ENCODE peak calls at places on chromosomes 5 and 9, in six cellular contexts. V, R, G, A, S and L are unnamed samples.
A peak's percentile ranks its signal among the peaks of the same experiment; 100 is the strongest.

GRCh38 chr9:120742951-120743416 is 28.7 kb upstream of the MEGF9 start:
- DNase-seq in V (peak; percentile 66), R (no peak), G (no peak), A (peak; percentile 58), S (no peak), L (no peak)

GRCh38 chr5:1115123-1115815 is 3.4 kb upstream of the SLC12A7 start:
- DNase-seq in V (no peak), R (no peak), G (no peak), A (no peak), S (no peak), L (no peak)

GRCh38 chr9:98357921-98358535 is 102.6 kb upstream of the TBC1D2 start:
- DNase-seq in V (no peak), R (no peak), G (no peak), A (no peak), S (no peak), L (no peak)

GRCh38 chr9:124473310-124473709 is 23.1 kb downstream of the ADGRD2 start:
- DNase-seq in V (no peak), R (no peak), G (no peak), A (no peak), S (no peak), L (no peak)

GRCh38 chr5:149671544-149671943 is 58.6 kb upstream of the PPARGC1B start:
- DNase-seq in V (no peak), R (no peak), G (no peak), A (no peak), S (no peak), L (no peak)

GRCh38 chr9:34035656-34036055 is 13.0 kb downstream of the UBAP2 start:
- DNase-seq in V (no peak), R (no peak), G (no peak), A (no peak), S (no peak), L (no peak)

GRCh38 chr5:67268233-67269011 is 71.8 kb upstream of the CD180 start:
- DNase-seq in V (no peak), R (no peak), G (no peak), A (no peak), S (no peak), L (no peak)

GRCh38 chr9:79975471-79976316 is 403.9 kb downstream of the TLE4 start:
- DNase-seq in V (no peak), R (no peak), G (no peak), A (no peak), S (no peak), L (no peak)

GRCh38 chr9:4327504-4328191 is 27.8 kb upstream of the GLIS3 start:
- DNase-seq in V (peak; percentile 28), R (no peak), G (no peak), A (no peak), S (no peak), L (no peak)

GRCh38 chr5:149632311-149633251 is 51.3 kb downstream of the ARHGEF37 start:
- DNase-seq in V (no peak), R (peak; percentile 68), G (no peak), A (no peak), S (no peak), L (no peak)

GRCh38 chr5:17238521-17239041 is 21.1 kb downstream of the BASP1 start:
- DNase-seq in V (no peak), R (no peak), G (no peak), A (no peak), S (no peak), L (no peak)

GRCh38 chr5:51201024-51201423 is 182.2 kb upstream of the ISL1 start:
- DNase-seq in V (no peak), R (no peak), G (no peak), A (no peak), S (no peak), L (no peak)

GRCh38 chr5:102796014-102796413 is 40.9 kb downstream of the PAM start:
- DNase-seq in V (no peak), R (no peak), G (no peak), A (no peak), S (no peak), L (no peak)

GRCh38 chr9:119289740-119290139 is 79.5 kb downstream of the BRINP1 start:
- DNase-seq in V (peak; percentile 70), R (peak; percentile 18), G (peak; percentile 23), A (peak; percentile 61), S (no peak), L (peak; percentile 34)

GRCh38 chr5:8683528-8683927 is 814.6 kb downstream of the MTRR start:
- DNase-seq in V (no peak), R (no peak), G (peak; percentile 74), A (no peak), S (no peak), L (no peak)

GRCh38 chr5:83764101-83764500 is 43.4 kb upstream of the HAPLN1 start:
- DNase-seq in V (no peak), R (no peak), G (no peak), A (no peak), S (no peak), L (no peak)

GRCh38 chr9:105881654-105882349 is 187.5 kb downstream of the TMEM38B start:
- DNase-seq in V (peak; percentile 78), R (peak; percentile 69), G (peak; percentile 67), A (peak; percentile 81), S (peak; percentile 69), L (peak; percentile 30)

GRCh38 chr9:109730228-109730627 is 49.8 kb upstream of the PALM2AKAP2 start:
- DNase-seq in V (no peak), R (peak; percentile 20), G (no peak), A (no peak), S (no peak), L (no peak)

GRCh38 chr5:83281658-83282057 is 189.9 kb upstream of the VCAN start:
- DNase-seq in V (no peak), R (no peak), G (no peak), A (no peak), S (no peak), L (no peak)

GRCh38 chr5:8600843-8601242 is 731.9 kb downstream of the MTRR start:
- DNase-seq in V (no peak), R (no peak), G (no peak), A (no peak), S (no peak), L (no peak)

GRCh38 chr9:109843651-109844050 is 63.7 kb downstream of the PALM2AKAP2 start:
- DNase-seq in V (no peak), R (no peak), G (no peak), A (no peak), S (no peak), L (no peak)

GRCh38 chr5:56200856-56201638 is 32.1 kb downstream of the ANKRD55 start:
- DNase-seq in V (peak; percentile 74), R (peak; percentile 58), G (peak; percentile 23), A (peak; percentile 92), S (peak; percentile 49), L (peak; percentile 48)

GRCh38 chr5:90054612-90055011 is 354.9 kb downstream of the CETN3 start:
- DNase-seq in V (no peak), R (no peak), G (no peak), A (no peak), S (no peak), L (no peak)

GRCh38 chr5:61362796-61363364 is 30.8 kb downstream of the ZSWIM6 start:
- DNase-seq in V (peak; percentile 6), R (no peak), G (no peak), A (no peak), S (no peak), L (no peak)
- TF ChIP-seq CTCF in V (no peak), R (peak; percentile 22), G (peak; percentile 17), A (peak; percentile 18), S (no peak), L (peak; percentile 11)

GRCh38 chr5:96081276-96081858 is 119.7 kb upstream of the ELL2 start:
- DNase-seq in V (no peak), R (no peak), G (no peak), A (no peak), S (no peak), L (no peak)

GRCh38 chr5:96084874-96085545 is 123.4 kb upstream of the ELL2 start:
- DNase-seq in V (no peak), R (no peak), G (no peak), A (no peak), S (no peak), L (no peak)

GRCh38 chr5:96079962-96080361 is 118.3 kb upstream of the ELL2 start:
- DNase-seq in V (no peak), R (no peak), G (no peak), A (no peak), S (no peak), L (no peak)

GRCh38 chr5:96080557-96080956 is 118.9 kb upstream of the ELL2 start:
- DNase-seq in V (no peak), R (no peak), G (no peak), A (no peak), S (no peak), L (no peak)

GRCh38 chr5:96083361-96083881 is 121.8 kb upstream of the ELL2 start:
- DNase-seq in V (no peak), R (no peak), G (no peak), A (no peak), S (no peak), L (no peak)
- H3K4me3 ChIP-seq in V (no peak overlapping the region), R (no peak overlapping the region), G (no peak overlapping the region), A (no peak overlapping the region), S (no peak overlapping the region), L (no peak overlapping the region)

DNA sequence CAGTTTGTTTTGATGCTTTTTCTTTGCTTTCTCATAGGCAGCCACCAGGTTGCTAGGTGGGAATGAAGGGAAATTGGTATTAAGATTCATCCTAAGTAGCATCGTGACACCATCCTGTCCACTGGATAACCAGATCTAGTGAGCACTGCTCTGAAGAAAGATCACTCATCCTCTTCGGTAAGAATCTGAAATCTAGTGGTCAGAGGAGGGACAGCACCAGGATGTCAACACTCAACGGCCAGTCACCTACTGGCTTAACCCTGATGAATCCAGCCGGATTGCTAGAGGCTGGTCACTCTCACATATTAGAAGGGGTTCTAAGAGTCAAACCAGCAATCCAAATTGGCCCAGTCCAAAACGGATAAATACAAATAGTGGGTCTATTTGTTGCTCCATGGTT is 50.8 kb downstream of the DCP2 start:
- DNase-seq in V (no peak), R (no peak), G (no peak), A (no peak), S (no peak), L (no peak)
- TF ChIP-seq CTCF in V (no peak), R (no peak), G (no peak), A (no peak), S (no peak), L (peak; percentile 1)

GRCh38 chr9:113873926-113874325 is 2.2 kb upstream of the ZNF618 start:
- DNase-seq in V (no peak), R (no peak), G (no peak), A (no peak), S (no peak), L (no peak)

GRCh38 chr9:113875917-113876805 is at the start of gene ZNF618:
- DNase-seq in V (peak; percentile 55), R (peak; percentile 10), G (peak; percentile 15), A (peak; percentile 42), S (no peak), L (no peak)

GRCh38 chr9:113879318-113879717 is 3.2 kb downstream of the ZNF618 start:
- DNase-seq in V (no peak), R (no peak), G (no peak), A (no peak), S (no peak), L (no peak)

GRCh38 chr9:113875420-113875916 is 641 bp upstream of the ZNF618 start:
- DNase-seq in V (no peak), R (no peak), G (no peak), A (no peak), S (no peak), L (no peak)

DNA sequence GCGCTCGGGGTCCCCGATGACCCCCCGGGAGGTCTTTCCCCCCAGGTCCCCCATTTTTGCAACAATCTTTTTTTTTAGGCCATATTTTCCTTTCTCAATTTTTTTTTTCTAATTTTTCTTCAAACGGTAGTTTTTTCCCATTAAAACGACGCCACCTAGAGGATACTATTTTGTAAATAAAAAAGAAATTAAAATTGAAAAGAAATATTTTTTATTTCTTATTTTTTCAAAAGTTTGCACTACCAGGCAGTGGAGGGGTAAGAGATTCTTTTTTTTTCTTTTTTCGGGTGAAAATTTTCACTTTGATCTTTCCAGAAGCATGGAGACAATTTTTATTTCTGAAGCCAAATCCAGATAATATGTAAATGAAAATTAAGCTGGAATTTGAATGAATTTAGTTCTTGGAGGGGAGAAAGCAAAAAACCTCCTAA is 712 bp downstream of the ZNF618 start:
- DNase-seq in V (peak; percentile 37), R (peak; percentile 17), G (no peak), A (peak; percentile 35), S (no peak), L (no peak)
- H3K4me3 ChIP-seq in V (peak overlapping the region; percentile 80), R (peak overlapping the region; percentile 80), G (peak overlapping the region; percentile 55), A (peak overlapping the region; percentile 81), S (peak overlapping the region; percentile 67), L (peak overlapping the region; percentile 55)